ENCODE peak calls at places on chromosomes 2 and 18, in six cellular contexts. One of them, this sample, is unnamed.

GRCh38 chr18:68596016-68596415 is 118.9 kb downstream of the TMX3 start:
- DNase-seq in NCI-H460: no peak
- DNase-seq in hepatocyte: no peak
- DNase-seq in NCI-H1105: no peak
- DNase-seq in SW480: no peak
- DNase-seq in transverse colon: no peak
- DNase-seq in this sample: no peak

GRCh38 chr2:218733615-218734021 is 23.0 kb downstream of the TTLL4 start:
- DNase-seq in NCI-H460: no peak
- DNase-seq in hepatocyte: no peak
- DNase-seq in NCI-H1105: no peak
- DNase-seq in SW480: no peak
- DNase-seq in transverse colon: peak
- DNase-seq in this sample: no peak

GRCh38 chr2:181474227-181474626 is 17.0 kb downstream of the ITGA4 start:
- DNase-seq in NCI-H460: no peak
- DNase-seq in hepatocyte: no peak
- DNase-seq in NCI-H1105: no peak
- DNase-seq in SW480: peak
- DNase-seq in transverse colon: no peak
- DNase-seq in this sample: no peak

GRCh38 chr18:160831-161570 is 2.6 kb downstream of the USP14 start:
- DNase-seq in NCI-H460: no peak
- DNase-seq in hepatocyte: no peak
- DNase-seq in NCI-H1105: no peak
- DNase-seq in SW480: no peak
- DNase-seq in transverse colon: no peak
- DNase-seq in this sample: no peak

GRCh38 chr2:172380436-172381274 is 46.7 kb upstream of the ITGA6 start:
- DNase-seq in NCI-H460: no peak
- DNase-seq in hepatocyte: no peak
- DNase-seq in NCI-H1105: no peak
- DNase-seq in SW480: no peak
- DNase-seq in transverse colon: no peak
- DNase-seq in this sample: no peak

GRCh38 chr2:2777876-2778275 is 446.8 kb upstream of the MYT1L start:
- DNase-seq in NCI-H460: no peak
- DNase-seq in hepatocyte: no peak
- DNase-seq in NCI-H1105: no peak
- DNase-seq in SW480: no peak
- DNase-seq in transverse colon: no peak
- DNase-seq in this sample: no peak

GRCh38 chr2:132609101-132609890 is 60.7 kb downstream of the LYPD1 start:
- DNase-seq in NCI-H460: no peak
- DNase-seq in hepatocyte: no peak
- DNase-seq in NCI-H1105: no peak
- DNase-seq in SW480: no peak
- DNase-seq in transverse colon: no peak
- DNase-seq in this sample: no peak

GRCh38 chr18:9743200-9744016 is 35.3 kb downstream of the RAB31 start:
- DNase-seq in NCI-H460: peak
- DNase-seq in hepatocyte: peak
- DNase-seq in NCI-H1105: no peak
- DNase-seq in SW480: peak
- DNase-seq in transverse colon: no peak
- DNase-seq in this sample: peak

GRCh38 chr2:135055182-135055786 is 3.2 kb downstream of the RAB3GAP1 start:
- DNase-seq in NCI-H460: no peak
- DNase-seq in hepatocyte: no peak
- DNase-seq in NCI-H1105: no peak
- DNase-seq in SW480: no peak
- DNase-seq in transverse colon: no peak
- DNase-seq in this sample: no peak

GRCh38 chr2:240931319-240931949 is 25.3 kb downstream of the CROCC2 start:
- DNase-seq in NCI-H460: no peak
- DNase-seq in hepatocyte: no peak
- DNase-seq in NCI-H1105: no peak
- DNase-seq in SW480: no peak
- DNase-seq in transverse colon: peak
- DNase-seq in this sample: no peak

GRCh38 chr2:5803547-5803946 is 111.4 kb downstream of the SOX11 start:
- DNase-seq in NCI-H460: no peak
- DNase-seq in hepatocyte: no peak
- DNase-seq in NCI-H1105: no peak
- DNase-seq in SW480: peak
- DNase-seq in transverse colon: no peak
- DNase-seq in this sample: no peak